ENCODE peak calls at places on chromosomes 12 and 14, in ten cellular contexts. One of them, this sample, is unnamed.

GRCh38 chr14:96077983-96078686 is 39.0 kb downstream of the C14orf132 start:
- DNase-seq in sigmoid colon: peak; percentile 35
- DNase-seq in H4: no peak
- DNase-seq in progenitor cell of endocrine pancreas: no peak
- DNase-seq in putamen: no peak
- DNase-seq in HCT116: no peak
- DNase-seq in iris pigment epithelial cell: no peak
- DNase-seq in nephron progenitor cell: no peak
- DNase-seq in CD8-positive, alpha-beta T cell: no peak
- DNase-seq in central memory CD8-positive, alpha-beta T cell: no peak
- DNase-seq in this sample: no peak

GRCh38 chr14:58107947-58108552 is 44.0 kb downstream of the ARMH4 start:
- DNase-seq in HCT116: peak; percentile 52
- DNase-seq in putamen: peak; percentile 57
- DNase-seq in sigmoid colon: no peak
- DNase-seq in nephron progenitor cell: peak; percentile 15
- DNase-seq in iris pigment epithelial cell: peak; percentile 78
- DNase-seq in H4: peak; percentile 50
- DNase-seq in central memory CD8-positive, alpha-beta T cell: peak; percentile 13
- DNase-seq in progenitor cell of endocrine pancreas: no peak
- DNase-seq in CD8-positive, alpha-beta T cell: peak; percentile 27
- DNase-seq in this sample: peak; percentile 51

GRCh38 chr12:54587315-54587821 is 1.1 kb downstream of the PPP1R1A start:
- DNase-seq in iris pigment epithelial cell: no peak
- DNase-seq in progenitor cell of endocrine pancreas: no peak
- DNase-seq in CD8-positive, alpha-beta T cell: no peak
- DNase-seq in nephron progenitor cell: no peak
- DNase-seq in central memory CD8-positive, alpha-beta T cell: no peak
- DNase-seq in putamen: no peak
- DNase-seq in H4: no peak
- DNase-seq in HCT116: no peak
- DNase-seq in sigmoid colon: peak; percentile 83
- DNase-seq in this sample: no peak

GRCh38 chr12:52434760-52435530 is 774 bp upstream of the KRT75 start:
- DNase-seq in CD8-positive, alpha-beta T cell: no peak
- DNase-seq in iris pigment epithelial cell: no peak
- DNase-seq in putamen: no peak
- DNase-seq in central memory CD8-positive, alpha-beta T cell: no peak
- DNase-seq in HCT116: no peak
- DNase-seq in sigmoid colon: no peak
- DNase-seq in progenitor cell of endocrine pancreas: no peak
- DNase-seq in H4: no peak
- DNase-seq in nephron progenitor cell: no peak
- DNase-seq in this sample: no peak

GRCh38 chr14:54803396-54803795 is 99.2 kb downstream of the GCH1 start:
- DNase-seq in iris pigment epithelial cell: no peak
- DNase-seq in central memory CD8-positive, alpha-beta T cell: no peak
- DNase-seq in progenitor cell of endocrine pancreas: no peak
- DNase-seq in putamen: no peak
- DNase-seq in sigmoid colon: no peak
- DNase-seq in HCT116: no peak
- DNase-seq in H4: no peak
- DNase-seq in CD8-positive, alpha-beta T cell: no peak
- DNase-seq in nephron progenitor cell: no peak
- DNase-seq in this sample: no peak

GRCh38 chr12:99381992-99382391 is 265.6 kb upstream of the GARIN6 start:
- DNase-seq in nephron progenitor cell: no peak
- DNase-seq in sigmoid colon: no peak
- DNase-seq in CD8-positive, alpha-beta T cell: no peak
- DNase-seq in H4: no peak
- DNase-seq in iris pigment epithelial cell: no peak
- DNase-seq in putamen: no peak
- DNase-seq in central memory CD8-positive, alpha-beta T cell: no peak
- DNase-seq in HCT116: no peak
- DNase-seq in progenitor cell of endocrine pancreas: no peak
- DNase-seq in this sample: no peak

GRCh38 chr12:64395739-64396138 is 5.2 kb upstream of the C12orf56 start:
- DNase-seq in central memory CD8-positive, alpha-beta T cell: no peak
- DNase-seq in putamen: no peak
- DNase-seq in H4: no peak
- DNase-seq in HCT116: no peak
- DNase-seq in progenitor cell of endocrine pancreas: no peak
- DNase-seq in CD8-positive, alpha-beta T cell: no peak
- DNase-seq in sigmoid colon: no peak
- DNase-seq in iris pigment epithelial cell: no peak
- DNase-seq in nephron progenitor cell: no peak
- DNase-seq in this sample: no peak

GRCh38 chr14:103056322-103057027 is 874 bp downstream of the CDC42BPB start:
- DNase-seq in nephron progenitor cell: peak; percentile 77
- DNase-seq in sigmoid colon: peak; percentile 83
- DNase-seq in CD8-positive, alpha-beta T cell: no peak
- DNase-seq in progenitor cell of endocrine pancreas: no peak
- DNase-seq in iris pigment epithelial cell: peak; percentile 53
- DNase-seq in HCT116: no peak
- DNase-seq in central memory CD8-positive, alpha-beta T cell: no peak
- DNase-seq in H4: peak; percentile 64
- DNase-seq in putamen: peak; percentile 25
- DNase-seq in this sample: peak; percentile 58

GRCh38 chr12:127149226-127149964 is 1117.6 kb upstream of the TMEM132C start:
- DNase-seq in iris pigment epithelial cell: peak; percentile 11
- DNase-seq in HCT116: no peak
- DNase-seq in putamen: no peak
- DNase-seq in H4: peak; percentile 48
- DNase-seq in nephron progenitor cell: no peak
- DNase-seq in CD8-positive, alpha-beta T cell: no peak
- DNase-seq in sigmoid colon: no peak
- DNase-seq in central memory CD8-positive, alpha-beta T cell: no peak
- DNase-seq in progenitor cell of endocrine pancreas: no peak
- DNase-seq in this sample: no peak

GRCh38 chr14:26709019-26709418 is 111.2 kb upstream of the NOVA1 start:
- DNase-seq in central memory CD8-positive, alpha-beta T cell: no peak
- DNase-seq in H4: peak; percentile 13
- DNase-seq in nephron progenitor cell: no peak
- DNase-seq in sigmoid colon: no peak
- DNase-seq in CD8-positive, alpha-beta T cell: no peak
- DNase-seq in putamen: no peak
- DNase-seq in HCT116: no peak
- DNase-seq in iris pigment epithelial cell: peak; percentile 69
- DNase-seq in progenitor cell of endocrine pancreas: no peak
- DNase-seq in this sample: no peak

GRCh38 chr12:124497039-124497438 is 70.4 kb downstream of the NCOR2 start:
- DNase-seq in HCT116: no peak
- DNase-seq in sigmoid colon: no peak
- DNase-seq in H4: no peak
- DNase-seq in nephron progenitor cell: no peak
- DNase-seq in progenitor cell of endocrine pancreas: no peak
- DNase-seq in iris pigment epithelial cell: peak; percentile 78
- DNase-seq in central memory CD8-positive, alpha-beta T cell: no peak
- DNase-seq in CD8-positive, alpha-beta T cell: no peak
- DNase-seq in putamen: no peak
- DNase-seq in this sample: no peak

GRCh38 chr12:2281446-2281845 is 228.7 kb downstream of the CACNA1C start:
- DNase-seq in central memory CD8-positive, alpha-beta T cell: no peak
- DNase-seq in putamen: no peak
- DNase-seq in sigmoid colon: no peak
- DNase-seq in CD8-positive, alpha-beta T cell: no peak
- DNase-seq in H4: no peak
- DNase-seq in nephron progenitor cell: no peak
- DNase-seq in HCT116: no peak
- DNase-seq in progenitor cell of endocrine pancreas: no peak
- DNase-seq in iris pigment epithelial cell: no peak
- DNase-seq in this sample: no peak

GRCh38 chr12:13044859-13045384 is 741 bp downstream of the FAM234B start:
- DNase-seq in putamen: peak; percentile 7
- DNase-seq in sigmoid colon: no peak
- DNase-seq in CD8-positive, alpha-beta T cell: no peak
- DNase-seq in HCT116: no peak
- DNase-seq in nephron progenitor cell: no peak
- DNase-seq in progenitor cell of endocrine pancreas: no peak
- DNase-seq in iris pigment epithelial cell: no peak
- DNase-seq in central memory CD8-positive, alpha-beta T cell: no peak
- DNase-seq in H4: no peak
- DNase-seq in this sample: no peak

GRCh38 chr14:102461490-102462317 is 47.9 kb downstream of the ANKRD9 start:
- DNase-seq in progenitor cell of endocrine pancreas: no peak
- DNase-seq in HCT116: no peak
- DNase-seq in H4: no peak
- DNase-seq in sigmoid colon: no peak
- DNase-seq in CD8-positive, alpha-beta T cell: no peak
- DNase-seq in putamen: no peak
- DNase-seq in central memory CD8-positive, alpha-beta T cell: no peak
- DNase-seq in nephron progenitor cell: no peak
- DNase-seq in iris pigment epithelial cell: no peak
- DNase-seq in this sample: no peak

GRCh38 chr12:105031061-105031807 is 45.1 kb downstream of the NOPCHAP1 start:
- DNase-seq in central memory CD8-positive, alpha-beta T cell: no peak
- DNase-seq in nephron progenitor cell: no peak
- DNase-seq in H4: no peak
- DNase-seq in progenitor cell of endocrine pancreas: no peak
- DNase-seq in HCT116: no peak
- DNase-seq in iris pigment epithelial cell: no peak
- DNase-seq in putamen: no peak
- DNase-seq in sigmoid colon: no peak
- DNase-seq in CD8-positive, alpha-beta T cell: no peak
- DNase-seq in this sample: no peak

GRCh38 chr12:132150780-132151144 is 6.5 kb downstream of the NOC4L start:
- DNase-seq in HCT116: no peak
- DNase-seq in progenitor cell of endocrine pancreas: peak; percentile 7
- DNase-seq in H4: no peak
- DNase-seq in central memory CD8-positive, alpha-beta T cell: no peak
- DNase-seq in sigmoid colon: peak; percentile 59
- DNase-seq in putamen: no peak
- DNase-seq in CD8-positive, alpha-beta T cell: no peak
- DNase-seq in iris pigment epithelial cell: no peak
- DNase-seq in nephron progenitor cell: no peak
- DNase-seq in this sample: no peak

GRCh38 chr12:26938660-26939185 is 453 bp downstream of the FGFR1OP2 start:
- DNase-seq in central memory CD8-positive, alpha-beta T cell: no peak
- DNase-seq in CD8-positive, alpha-beta T cell: no peak
- DNase-seq in iris pigment epithelial cell: no peak
- DNase-seq in progenitor cell of endocrine pancreas: no peak
- DNase-seq in HCT116: peak; percentile 3
- DNase-seq in H4: no peak
- DNase-seq in putamen: no peak
- DNase-seq in sigmoid colon: no peak
- DNase-seq in nephron progenitor cell: peak; percentile 71
- DNase-seq in this sample: no peak

GRCh38 chr14:58280954-58281787 is 17.2 kb upstream of the ARID4A start:
- DNase-seq in CD8-positive, alpha-beta T cell: peak; percentile 25
- DNase-seq in nephron progenitor cell: no peak
- DNase-seq in iris pigment epithelial cell: peak; percentile 96
- DNase-seq in sigmoid colon: no peak
- DNase-seq in central memory CD8-positive, alpha-beta T cell: no peak
- DNase-seq in H4: peak; percentile 23
- DNase-seq in progenitor cell of endocrine pancreas: no peak
- DNase-seq in HCT116: no peak
- DNase-seq in putamen: peak; percentile 75
- DNase-seq in this sample: peak; percentile 41

GRCh38 chr14:51512321-51512720 is 139.4 kb upstream of the FRMD6 start:
- DNase-seq in putamen: no peak
- DNase-seq in iris pigment epithelial cell: no peak
- DNase-seq in HCT116: no peak
- DNase-seq in H4: no peak
- DNase-seq in nephron progenitor cell: no peak
- DNase-seq in sigmoid colon: no peak
- DNase-seq in progenitor cell of endocrine pancreas: no peak
- DNase-seq in CD8-positive, alpha-beta T cell: no peak
- DNase-seq in central memory CD8-positive, alpha-beta T cell: no peak
- DNase-seq in this sample: no peak

GRCh38 chr14:100146548-100147091 is 12.8 kb downstream of the DEGS2 start:
- DNase-seq in HCT116: no peak
- DNase-seq in CD8-positive, alpha-beta T cell: peak; percentile 33
- DNase-seq in nephron progenitor cell: no peak
- DNase-seq in putamen: no peak
- DNase-seq in sigmoid colon: no peak
- DNase-seq in iris pigment epithelial cell: no peak
- DNase-seq in central memory CD8-positive, alpha-beta T cell: no peak
- DNase-seq in H4: no peak
- DNase-seq in progenitor cell of endocrine pancreas: no peak
- DNase-seq in this sample: no peak

GRCh38 chr14:100607611-100607956 is 20.4 kb upstream of the BEGAIN start:
- DNase-seq in H4: no peak
- DNase-seq in HCT116: no peak
- DNase-seq in sigmoid colon: peak; percentile 46
- DNase-seq in CD8-positive, alpha-beta T cell: no peak
- DNase-seq in nephron progenitor cell: no peak
- DNase-seq in putamen: no peak
- DNase-seq in central memory CD8-positive, alpha-beta T cell: no peak
- DNase-seq in progenitor cell of endocrine pancreas: no peak
- DNase-seq in iris pigment epithelial cell: no peak
- DNase-seq in this sample: no peak

GRCh38 chr12:106145539-106146447 is 7.0 kb upstream of the NUAK1 start:
- DNase-seq in sigmoid colon: no peak
- DNase-seq in H4: no peak
- DNase-seq in CD8-positive, alpha-beta T cell: no peak
- DNase-seq in progenitor cell of endocrine pancreas: no peak
- DNase-seq in HCT116: no peak
- DNase-seq in putamen: peak; percentile 38
- DNase-seq in central memory CD8-positive, alpha-beta T cell: no peak
- DNase-seq in nephron progenitor cell: no peak
- DNase-seq in iris pigment epithelial cell: no peak
- DNase-seq in this sample: no peak

GRCh38 chr14:74574092-74574438 is 38.0 kb downstream of the LTBP2 start:
- DNase-seq in putamen: no peak
- DNase-seq in central memory CD8-positive, alpha-beta T cell: peak; percentile 30
- DNase-seq in HCT116: no peak
- DNase-seq in progenitor cell of endocrine pancreas: no peak
- DNase-seq in nephron progenitor cell: no peak
- DNase-seq in CD8-positive, alpha-beta T cell: no peak
- DNase-seq in H4: peak; percentile 43
- DNase-seq in sigmoid colon: no peak
- DNase-seq in iris pigment epithelial cell: peak; percentile 53
- DNase-seq in this sample: no peak

GRCh38 chr12:5499566-5500325 is 67.8 kb downstream of the NTF3 start:
- DNase-seq in putamen: no peak
- DNase-seq in HCT116: no peak
- DNase-seq in H4: no peak
- DNase-seq in progenitor cell of endocrine pancreas: no peak
- DNase-seq in iris pigment epithelial cell: peak; percentile 16
- DNase-seq in sigmoid colon: no peak
- DNase-seq in CD8-positive, alpha-beta T cell: no peak
- DNase-seq in central memory CD8-positive, alpha-beta T cell: no peak
- DNase-seq in nephron progenitor cell: no peak
- DNase-seq in this sample: no peak

GRCh38 chr12:124567035-124567672 is at the start of gene NCOR2:
- DNase-seq in nephron progenitor cell: peak; percentile 58
- DNase-seq in H4: no peak
- DNase-seq in progenitor cell of endocrine pancreas: peak; percentile 39
- DNase-seq in CD8-positive, alpha-beta T cell: peak; percentile 55
- DNase-seq in central memory CD8-positive, alpha-beta T cell: peak; percentile 37
- DNase-seq in HCT116: no peak
- DNase-seq in sigmoid colon: no peak
- DNase-seq in putamen: no peak
- DNase-seq in iris pigment epithelial cell: no peak
- DNase-seq in this sample: no peak

GRCh38 chr12:5166976-5167375 is 123.3 kb downstream of the KCNA5 start:
- DNase-seq in central memory CD8-positive, alpha-beta T cell: no peak
- DNase-seq in HCT116: no peak
- DNase-seq in iris pigment epithelial cell: peak; percentile 64
- DNase-seq in CD8-positive, alpha-beta T cell: no peak
- DNase-seq in putamen: no peak
- DNase-seq in nephron progenitor cell: no peak
- DNase-seq in sigmoid colon: no peak
- DNase-seq in progenitor cell of endocrine pancreas: no peak
- DNase-seq in H4: peak; percentile 91
- DNase-seq in this sample: peak; percentile 33

GRCh38 chr12:591167-591570 is 72.1 kb downstream of the NINJ2 start:
- DNase-seq in H4: no peak
- DNase-seq in progenitor cell of endocrine pancreas: no peak
- DNase-seq in nephron progenitor cell: no peak
- DNase-seq in sigmoid colon: peak; percentile 18
- DNase-seq in iris pigment epithelial cell: no peak
- DNase-seq in CD8-positive, alpha-beta T cell: no peak
- DNase-seq in HCT116: no peak
- DNase-seq in central memory CD8-positive, alpha-beta T cell: no peak
- DNase-seq in putamen: no peak
- DNase-seq in this sample: no peak

GRCh38 chr12:388547-389137 is 478 bp downstream of the KDM5A start:
- DNase-seq in putamen: peak; percentile 32
- DNase-seq in sigmoid colon: no peak
- DNase-seq in central memory CD8-positive, alpha-beta T cell: peak; percentile 70
- DNase-seq in iris pigment epithelial cell: peak; percentile 42
- DNase-seq in HCT116: no peak
- DNase-seq in progenitor cell of endocrine pancreas: no peak
- DNase-seq in CD8-positive, alpha-beta T cell: peak; percentile 54
- DNase-seq in H4: no peak
- DNase-seq in nephron progenitor cell: peak; percentile 50
- DNase-seq in this sample: peak; percentile 1

This sample was measured in smooth muscle cell of the brain vasculature.